ENCODE peak calls at places on chromosomes 1 and 21, in four cellular contexts. L is AML-193; T is NCI-H1105 treated with DMSO at 0.1 percent for 48 hours; K is activated naive CD4-positive, alpha-beta T cell. B is an unnamed sample.

GRCh38 chr1:93140106-93140505 is 40.1 kb downstream of the TMED5 start:
- DNase-seq in L (no peak), T (no peak), K (no peak), B (no peak)

GRCh38 chr1:11134352-11135266 is 34.9 kb upstream of the EXOSC10 start:
- DNase-seq in L (no peak), T (peak; percentile 10), K (no peak), B (no peak)

GRCh38 chr1:235327559-235328270 is at the start of gene ARID4B:
- DNase-seq in L (no peak), T (no peak), K (peak; percentile 63), B (peak; percentile 65)

GRCh38 chr1:204520834-204521709 is 4.9 kb downstream of the MDM4 start:
- DNase-seq in L (peak; percentile 23), T (peak; percentile 66), K (no peak), B (no peak)

GRCh38 chr21:29233611-29234540 is 64.8 kb upstream of the BACH1 start:
- DNase-seq in L (no peak), T (no peak), K (no peak), B (no peak)

GRCh38 chr1:14937288-14937949 is 216.1 kb upstream of the TMEM51 start:
- DNase-seq in L (no peak), T (no peak), K (no peak), B (no peak)

GRCh38 chr1:178282949-178283367 is 189.1 kb downstream of the RASAL2 start:
- DNase-seq in L (no peak), T (no peak), K (no peak), B (no peak)

GRCh38 chr1:43951021-43951985 is 4.6 kb downstream of the IPO13 start:
- DNase-seq in L (no peak), T (no peak), K (no peak), B (no peak)

GRCh38 chr21:46065215-46065992 is 32.5 kb upstream of the COL6A2 start:
- DNase-seq in L (no peak), T (no peak), K (no peak), B (no peak)

GRCh38 chr1:1431006-1431844 is 4.3 kb upstream of the VWA1 start:
- DNase-seq in L (no peak), T (no peak), K (no peak), B (no peak)

GRCh38 chr1:167330601-167331293 is 110.1 kb downstream of the POU2F1 start:
- DNase-seq in L (peak; percentile 20), T (no peak), K (no peak), B (no peak)

GRCh38 chr1:239944666-239945065 is 147.0 kb upstream of the FMN2 start:
- DNase-seq in L (no peak), T (no peak), K (no peak), B (no peak)

GRCh38 chr1:223739366-223740057 is 27.2 kb downstream of the CAPN2 start:
- DNase-seq in L (no peak), T (no peak), K (no peak), B (no peak)

GRCh38 chr21:43712268-43712942 is 6.5 kb upstream of the PDXK start:
- DNase-seq in L (no peak), T (peak; percentile 1), K (no peak), B (no peak)

GRCh38 chr1:7549693-7550161 is 221.4 kb upstream of the VAMP3 start:
- DNase-seq in L (no peak), T (no peak), K (no peak), B (no peak)

GRCh38 chr1:5975133-5975880 is 16.9 kb downstream of the NPHP4 start:
- DNase-seq in L (peak; percentile 15), T (peak; percentile 48), K (no peak), B (peak; percentile 62)

GRCh38 chr1:206419250-206419649 is 51.0 kb upstream of the IKBKE start:
- DNase-seq in L (no peak), T (no peak), K (no peak), B (no peak)

GRCh38 chr1:89622895-89623294 is 10.0 kb upstream of the LRRC8C start:
- DNase-seq in L (peak; percentile 22), T (no peak), K (no peak), B (no peak)

GRCh38 chr1:45002650-45003645 is 8.2 kb downstream of the HECTD3 start:
- DNase-seq in L (no peak), T (no peak), K (no peak), B (no peak)

GRCh38 chr21:36980280-36981048 is 14.0 kb upstream of the HLCS start:
- DNase-seq in L (no peak), T (peak; percentile 55), K (no peak), B (peak; percentile 40)

GRCh38 chr1:30786264-30786991 is 28.9 kb upstream of the LAPTM5 start:
- DNase-seq in L (no peak), T (no peak), K (no peak), B (no peak)

GRCh38 chr21:19261731-19262367 is 858.3 kb upstream of the TMPRSS15 start:
- DNase-seq in L (no peak), T (no peak), K (no peak), B (no peak)

B was measured in mesothelial cell of epicardium.